ENCODE peak calls at places on chromosomes 13 and 19, in eight cellular contexts. One of them, this sample, is unnamed.

GRCh38 chr13:46296920-46297319 is 85.2 kb downstream of the LRRC63 start:
- DNase-seq in Calu3: no peak
- DNase-seq in mammary epithelial cell: peak
- DNase-seq in GM06990: no peak
- DNase-seq in esophagus squamous epithelium: no peak
- DNase-seq in astrocyte of the spinal cord: peak
- DNase-seq in tibial nerve: no peak
- DNase-seq in mesothelial cell of epicardium: no peak
- DNase-seq in this sample: no peak

GRCh38 chr13:98542568-98543379 is 34.1 kb downstream of the STK24 start:
- DNase-seq in Calu3: no peak
- DNase-seq in mammary epithelial cell: no peak
- DNase-seq in GM06990: no peak
- DNase-seq in esophagus squamous epithelium: no peak
- DNase-seq in astrocyte of the spinal cord: no peak
- DNase-seq in tibial nerve: no peak
- DNase-seq in mesothelial cell of epicardium: no peak
- DNase-seq in this sample: no peak

GRCh38 chr19:22625266-22626035 is 8.7 kb upstream of the ZNF492 start:
- DNase-seq in Calu3: no peak
- DNase-seq in mammary epithelial cell: no peak
- DNase-seq in GM06990: no peak
- DNase-seq in esophagus squamous epithelium: no peak
- DNase-seq in astrocyte of the spinal cord: no peak
- DNase-seq in tibial nerve: no peak
- DNase-seq in mesothelial cell of epicardium: no peak
- DNase-seq in this sample: no peak

GRCh38 chr13:73133536-73133935 is 74.7 kb downstream of the KLF5 start:
- DNase-seq in Calu3: no peak
- DNase-seq in mammary epithelial cell: peak
- DNase-seq in GM06990: no peak
- DNase-seq in esophagus squamous epithelium: no peak
- DNase-seq in astrocyte of the spinal cord: no peak
- DNase-seq in tibial nerve: no peak
- DNase-seq in mesothelial cell of epicardium: no peak
- DNase-seq in this sample: no peak

GRCh38 chr19:44722131-44723121 is 23.5 kb downstream of the CEACAM16 start:
- DNase-seq in Calu3: no peak
- DNase-seq in mammary epithelial cell: no peak
- DNase-seq in GM06990: peak
- DNase-seq in esophagus squamous epithelium: no peak
- DNase-seq in astrocyte of the spinal cord: no peak
- DNase-seq in tibial nerve: no peak
- DNase-seq in mesothelial cell of epicardium: no peak
- DNase-seq in this sample: no peak

GRCh38 chr13:60538566-60538965 is 141.5 kb downstream of the TDRD3 start:
- DNase-seq in Calu3: no peak
- DNase-seq in mammary epithelial cell: no peak
- DNase-seq in GM06990: no peak
- DNase-seq in esophagus squamous epithelium: no peak
- DNase-seq in astrocyte of the spinal cord: no peak
- DNase-seq in tibial nerve: no peak
- DNase-seq in mesothelial cell of epicardium: no peak
- DNase-seq in this sample: no peak

GRCh38 chr19:40594251-40594650 is 6.9 kb upstream of the LTBP4 start:
- DNase-seq in Calu3: no peak
- DNase-seq in mammary epithelial cell: no peak
- DNase-seq in GM06990: no peak
- DNase-seq in esophagus squamous epithelium: no peak
- DNase-seq in astrocyte of the spinal cord: no peak
- DNase-seq in tibial nerve: no peak
- DNase-seq in mesothelial cell of epicardium: no peak
- DNase-seq in this sample: no peak

GRCh38 chr13:113084943-113085540 is 20.5 kb upstream of the F7 start:
- DNase-seq in Calu3: no peak
- DNase-seq in mammary epithelial cell: no peak
- DNase-seq in GM06990: no peak
- DNase-seq in esophagus squamous epithelium: no peak
- DNase-seq in astrocyte of the spinal cord: no peak
- DNase-seq in tibial nerve: no peak
- DNase-seq in mesothelial cell of epicardium: no peak
- DNase-seq in this sample: no peak

GRCh38 chr13:89550842-89551422 is 1796.6 kb upstream of the MIR17HG start:
- DNase-seq in Calu3: no peak
- DNase-seq in mammary epithelial cell: peak
- DNase-seq in GM06990: no peak
- DNase-seq in esophagus squamous epithelium: no peak
- DNase-seq in astrocyte of the spinal cord: peak
- DNase-seq in tibial nerve: no peak
- DNase-seq in mesothelial cell of epicardium: no peak
- DNase-seq in this sample: no peak

GRCh38 chr19:47507031-47507430 is 7.8 kb downstream of the NAPA start:
- DNase-seq in Calu3: no peak
- DNase-seq in mammary epithelial cell: no peak
- DNase-seq in GM06990: no peak
- DNase-seq in esophagus squamous epithelium: no peak
- DNase-seq in astrocyte of the spinal cord: no peak
- DNase-seq in tibial nerve: no peak
- DNase-seq in mesothelial cell of epicardium: no peak
- DNase-seq in this sample: no peak

GRCh38 chr13:20566424-20566916 is 487 bp upstream of the IFT88 start:
- DNase-seq in Calu3: peak
- DNase-seq in mammary epithelial cell: peak
- DNase-seq in GM06990: no peak
- DNase-seq in esophagus squamous epithelium: no peak
- DNase-seq in astrocyte of the spinal cord: no peak
- DNase-seq in tibial nerve: no peak
- DNase-seq in mesothelial cell of epicardium: no peak
- DNase-seq in this sample: peak

GRCh38 chr13:72521965-72522661 is 205.3 kb downstream of the MZT1 start:
- DNase-seq in Calu3: peak
- DNase-seq in mammary epithelial cell: no peak
- DNase-seq in GM06990: no peak
- DNase-seq in esophagus squamous epithelium: no peak
- DNase-seq in astrocyte of the spinal cord: no peak
- DNase-seq in tibial nerve: no peak
- DNase-seq in mesothelial cell of epicardium: no peak
- DNase-seq in this sample: no peak

GRCh38 chr13:48110930-48111721 is 16.2 kb upstream of the MED4 start:
- DNase-seq in Calu3: peak
- DNase-seq in mammary epithelial cell: peak
- DNase-seq in GM06990: no peak
- DNase-seq in esophagus squamous epithelium: no peak
- DNase-seq in astrocyte of the spinal cord: peak
- DNase-seq in tibial nerve: peak
- DNase-seq in mesothelial cell of epicardium: no peak
- DNase-seq in this sample: no peak

GRCh38 chr19:15517778-15518177 is 9.5 kb downstream of the CYP4F22 start:
- DNase-seq in Calu3: no peak
- DNase-seq in mammary epithelial cell: no peak
- DNase-seq in GM06990: no peak
- DNase-seq in esophagus squamous epithelium: no peak
- DNase-seq in astrocyte of the spinal cord: no peak
- DNase-seq in tibial nerve: no peak
- DNase-seq in mesothelial cell of epicardium: no peak
- DNase-seq in this sample: no peak

GRCh38 chr13:104318121-104318520 is 1251.9 kb upstream of the SLC10A2 start:
- DNase-seq in Calu3: no peak
- DNase-seq in mammary epithelial cell: peak
- DNase-seq in GM06990: no peak
- DNase-seq in esophagus squamous epithelium: no peak
- DNase-seq in astrocyte of the spinal cord: peak
- DNase-seq in tibial nerve: no peak
- DNase-seq in mesothelial cell of epicardium: no peak
- DNase-seq in this sample: no peak

GRCh38 chr13:44013666-44014291 is 134.1 kb downstream of the LACC1 start:
- DNase-seq in Calu3: no peak
- DNase-seq in mammary epithelial cell: peak
- DNase-seq in GM06990: no peak
- DNase-seq in esophagus squamous epithelium: no peak
- DNase-seq in astrocyte of the spinal cord: peak
- DNase-seq in tibial nerve: no peak
- DNase-seq in mesothelial cell of epicardium: no peak
- DNase-seq in this sample: no peak

GRCh38 chr19:45200614-45201013 is 22.0 kb downstream of the BLOC1S3 start:
- DNase-seq in Calu3: peak
- DNase-seq in mammary epithelial cell: peak
- DNase-seq in GM06990: no peak
- DNase-seq in esophagus squamous epithelium: no peak
- DNase-seq in astrocyte of the spinal cord: peak
- DNase-seq in tibial nerve: no peak
- DNase-seq in mesothelial cell of epicardium: no peak
- DNase-seq in this sample: no peak

GRCh38 chr13:94362411-94362909 is 117.0 kb downstream of the DCT start:
- DNase-seq in Calu3: peak
- DNase-seq in mammary epithelial cell: peak
- DNase-seq in GM06990: no peak
- DNase-seq in esophagus squamous epithelium: peak
- DNase-seq in astrocyte of the spinal cord: peak
- DNase-seq in tibial nerve: no peak
- DNase-seq in mesothelial cell of epicardium: no peak
- DNase-seq in this sample: peak

GRCh38 chr19:44782729-44783128 is 5.0 kb downstream of the CBLC start:
- DNase-seq in Calu3: no peak
- DNase-seq in mammary epithelial cell: no peak
- DNase-seq in GM06990: no peak
- DNase-seq in esophagus squamous epithelium: no peak
- DNase-seq in astrocyte of the spinal cord: no peak
- DNase-seq in tibial nerve: no peak
- DNase-seq in mesothelial cell of epicardium: no peak
- DNase-seq in this sample: no peak

GRCh38 chr19:52786078-52786463 is 520 bp downstream of the ZNF600 start:
- DNase-seq in Calu3: peak
- DNase-seq in mammary epithelial cell: peak
- DNase-seq in GM06990: no peak
- DNase-seq in esophagus squamous epithelium: no peak
- DNase-seq in astrocyte of the spinal cord: no peak
- DNase-seq in tibial nerve: no peak
- DNase-seq in mesothelial cell of epicardium: no peak
- DNase-seq in this sample: no peak

GRCh38 chr19:12983561-12984142 is 11.6 kb upstream of the NFIX start:
- DNase-seq in Calu3: peak
- DNase-seq in mammary epithelial cell: peak
- DNase-seq in GM06990: peak
- DNase-seq in esophagus squamous epithelium: no peak
- DNase-seq in astrocyte of the spinal cord: peak
- DNase-seq in tibial nerve: peak
- DNase-seq in mesothelial cell of epicardium: peak
- DNase-seq in this sample: peak

GRCh38 chr19:46431824-46432223 is 3.1 kb upstream of the PNMA8C start:
- DNase-seq in Calu3: no peak
- DNase-seq in mammary epithelial cell: no peak
- DNase-seq in GM06990: no peak
- DNase-seq in esophagus squamous epithelium: no peak
- DNase-seq in astrocyte of the spinal cord: no peak
- DNase-seq in tibial nerve: no peak
- DNase-seq in mesothelial cell of epicardium: no peak
- DNase-seq in this sample: no peak
- TF ChIP-seq CTCF in Calu3: no peak
- TF ChIP-seq CTCF in mammary epithelial cell: no peak
- TF ChIP-seq CTCF in GM06990: no peak
- TF ChIP-seq CTCF in esophagus squamous epithelium: no peak
- TF ChIP-seq CTCF in astrocyte of the spinal cord: peak
- TF ChIP-seq CTCF in tibial nerve: no peak
- TF ChIP-seq CTCF in mesothelial cell of epicardium: peak
- TF ChIP-seq CTCF in this sample: no peak

DNA sequence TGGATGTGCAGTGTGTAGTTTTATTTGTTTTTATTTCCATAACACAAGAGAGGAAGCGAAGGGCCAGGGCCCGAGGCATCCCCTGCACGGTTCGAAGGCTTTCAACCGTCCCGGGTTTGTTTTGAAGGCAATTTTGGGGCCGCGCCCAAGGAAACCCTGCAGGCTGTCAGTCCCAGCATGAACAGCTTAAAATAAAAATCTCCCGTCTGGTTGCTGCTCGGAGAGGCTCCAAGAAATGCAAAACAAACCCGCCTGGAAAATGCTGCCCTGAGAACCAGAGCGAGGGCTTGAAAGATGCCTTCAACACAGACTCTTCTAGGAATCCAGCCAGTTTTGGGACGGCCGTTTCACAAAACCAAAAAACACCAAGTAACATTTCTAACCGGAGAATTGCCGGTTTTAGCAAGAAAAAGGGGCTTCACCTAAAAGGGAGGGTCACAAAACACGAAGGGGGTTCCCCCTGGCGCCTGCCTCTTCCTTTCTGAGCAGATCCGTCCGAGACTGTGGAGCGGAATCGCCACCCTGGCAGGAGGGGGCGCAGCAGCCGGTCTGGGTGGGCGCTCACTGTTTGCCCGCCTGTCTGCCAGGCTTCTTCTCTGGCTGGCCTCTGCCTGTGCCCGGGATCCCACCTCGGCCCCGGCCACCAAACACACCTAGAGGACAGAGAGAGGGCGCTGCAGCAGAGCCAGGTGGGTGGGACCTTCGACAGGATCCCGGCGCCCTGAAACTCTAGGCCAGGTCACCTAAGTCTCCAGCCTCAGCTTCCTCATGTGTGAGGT is 15.8 kb downstream of the LSM4 start:
- DNase-seq in Calu3: no peak
- DNase-seq in mammary epithelial cell: no peak
- DNase-seq in GM06990: no peak
- DNase-seq in esophagus squamous epithelium: no peak
- DNase-seq in astrocyte of the spinal cord: peak
- DNase-seq in tibial nerve: no peak
- DNase-seq in mesothelial cell of epicardium: no peak
- DNase-seq in this sample: no peak
- TF ChIP-seq CTCF in Calu3: no peak
- TF ChIP-seq CTCF in mammary epithelial cell: no peak
- TF ChIP-seq CTCF in GM06990: peak
- TF ChIP-seq CTCF in esophagus squamous epithelium: peak
- TF ChIP-seq CTCF in astrocyte of the spinal cord: peak
- TF ChIP-seq CTCF in tibial nerve: no peak
- TF ChIP-seq CTCF in mesothelial cell of epicardium: no peak
- TF ChIP-seq CTCF in this sample: no peak

DNA sequence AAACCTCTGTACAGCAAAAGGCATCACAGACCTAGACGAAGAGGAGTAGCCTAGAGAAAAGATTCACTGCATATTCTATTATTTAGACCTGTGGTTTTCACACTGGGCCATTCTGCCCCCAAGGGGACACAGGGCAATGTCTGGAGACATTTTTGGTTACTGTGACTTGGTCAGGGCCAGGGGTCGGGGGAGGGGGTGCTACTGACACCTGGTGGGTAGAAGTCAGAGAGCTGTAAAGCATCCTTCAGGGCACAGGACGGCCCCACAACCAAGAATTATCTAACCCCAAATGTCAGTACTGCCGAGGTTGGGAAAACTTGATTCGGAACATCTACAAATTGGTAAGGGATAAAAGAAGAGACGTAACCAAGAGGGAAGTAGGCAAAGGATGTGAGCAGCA is 11.3 kb downstream of the ELAVL1 start:
- DNase-seq in Calu3: no peak
- DNase-seq in mammary epithelial cell: no peak
- DNase-seq in GM06990: no peak
- DNase-seq in esophagus squamous epithelium: no peak
- DNase-seq in astrocyte of the spinal cord: no peak
- DNase-seq in tibial nerve: no peak
- DNase-seq in mesothelial cell of epicardium: no peak
- DNase-seq in this sample: no peak
- TF ChIP-seq CTCF in Calu3: no peak
- TF ChIP-seq CTCF in mammary epithelial cell: no peak
- TF ChIP-seq CTCF in GM06990: peak
- TF ChIP-seq CTCF in esophagus squamous epithelium: no peak
- TF ChIP-seq CTCF in astrocyte of the spinal cord: peak
- TF ChIP-seq CTCF in tibial nerve: no peak
- TF ChIP-seq CTCF in mesothelial cell of epicardium: no peak
- TF ChIP-seq CTCF in this sample: no peak

GRCh38 chr19:4606921-4607678 is 32.2 kb upstream of the TNFAIP8L1 start:
- DNase-seq in Calu3: no peak
- DNase-seq in mammary epithelial cell: no peak
- DNase-seq in GM06990: no peak
- DNase-seq in esophagus squamous epithelium: no peak
- DNase-seq in astrocyte of the spinal cord: no peak
- DNase-seq in tibial nerve: peak
- DNase-seq in mesothelial cell of epicardium: no peak
- DNase-seq in this sample: no peak
- TF ChIP-seq CTCF in Calu3: no peak
- TF ChIP-seq CTCF in mammary epithelial cell: no peak
- TF ChIP-seq CTCF in GM06990: no peak
- TF ChIP-seq CTCF in esophagus squamous epithelium: no peak
- TF ChIP-seq CTCF in astrocyte of the spinal cord: no peak
- TF ChIP-seq CTCF in tibial nerve: no peak
- TF ChIP-seq CTCF in mesothelial cell of epicardium: no peak
- TF ChIP-seq CTCF in this sample: no peak